ENCODE peak calls at places on chromosomes 4 and X, in nine cellular contexts. M, S, Z, I, T, J, D, Y and P are unnamed samples.

GRCh38 chr4:54587516-54587915 is 70.2 kb upstream of the KIT start:
- DNase-seq in S (no peak), T (no peak), I (no peak), J (no peak), Y (no peak), Z (no peak), M (no peak), D (no peak), P (no peak)

GRCh38 chr4:132240094-132240493 is 909.0 kb upstream of the PCDH10 start:
- DNase-seq in I (no peak), Y (no peak), M (no peak), D (no peak), J (no peak), S (no peak), T (peak; percentile 8), Z (no peak), P (no peak)

GRCh38 chr4:113003841-113004240 is 45.6 kb upstream of the ANK2 start:
- DNase-seq in T (no peak), Y (no peak), I (no peak), D (no peak), Z (no peak), S (no peak), J (no peak), M (no peak), P (no peak)

GRCh38 chr4:57655342-57655741 is 545.2 kb upstream of the IGFBP7 start:
- DNase-seq in I (no peak), D (no peak), J (no peak), S (no peak), M (no peak), Z (no peak), Y (no peak), T (no peak), P (no peak)

GRCh38 chrX:28177202-28177601 is 196.0 kb upstream of the DCAF8L1 start:
- DNase-seq in Z (no peak), Y (no peak), J (no peak), D (no peak), M (no peak), S (no peak), I (no peak), T (no peak), P (no peak)

GRCh38 chr4:33160126-33160525 is 2440.0 kb downstream of the PCDH7 start:
- DNase-seq in T (peak; percentile 37), D (no peak), Y (no peak), I (no peak), J (no peak), M (no peak), Z (no peak), S (no peak), P (peak; percentile 3)

GRCh38 chrX:85963736-85964135 is 83.6 kb downstream of the CHM start:
- DNase-seq in M (no peak), Z (no peak), S (peak; percentile 12), D (peak; percentile 34), Y (no peak), I (no peak), J (peak; percentile 28), T (peak; percentile 1), P (peak; percentile 6)

GRCh38 chr4:98950925-98951324 is 22.0 kb upstream of the EIF4E start:
- DNase-seq in I (no peak), Y (no peak), T (no peak), Z (no peak), D (no peak), J (no peak), S (no peak), M (no peak), P (no peak)

GRCh38 chr4:54687887-54688841 is 30.4 kb downstream of the KIT start:
- DNase-seq in I (no peak), Z (no peak), Y (no peak), J (peak; percentile 21), D (no peak), S (peak; percentile 75), M (no peak), T (peak; percentile 100), P (no peak)

GRCh38 chrX:32483534-32484136 is 727.7 kb downstream of the DMD start:
- DNase-seq in Z (no peak), S (peak; percentile 1), I (no peak), T (peak; percentile 14), J (no peak), D (no peak), M (no peak), Y (no peak), P (no peak)

GRCh38 chr4:159188646-159189045 is 85.8 kb downstream of the RAPGEF2 start:
- DNase-seq in S (no peak), J (no peak), M (no peak), Z (no peak), D (no peak), I (no peak), T (no peak), Y (no peak), P (no peak)

GRCh38 chr4:6250235-6250983 is 19.2 kb upstream of the WFS1 start:
- DNase-seq in Z (no peak), M (no peak), D (no peak), J (no peak), Y (no peak), S (peak; percentile 86), T (peak; percentile 66), I (no peak), P (peak; percentile 72)

GRCh38 chr4:96052827-96053226 is 212.9 kb downstream of the PDHA2 start:
- DNase-seq in S (no peak), Z (no peak), I (no peak), T (no peak), J (no peak), M (no peak), Y (no peak), D (no peak), P (no peak)

GRCh38 chr4:1721666-1722550 is 587 bp downstream of the TACC3 start:
- DNase-seq in I (no peak), Y (no peak), M (no peak), T (peak; percentile 21), D (no peak), S (no peak), J (no peak), Z (no peak), P (no peak)

GRCh38 chr4:187615972-187616371 is 379.6 kb upstream of the ZFP42 start:
- DNase-seq in Y (no peak), D (no peak), T (no peak), I (no peak), M (no peak), Z (no peak), J (no peak), S (no peak), P (no peak)